ENCODE peak calls at places on chromosomes 11 and 22, in seven cellular contexts. F is D341Med; I is Calu3; Y is B cell; P is T-helper 9 cell; H is GM10248; K is stimulated activated CD4-positive, alpha-beta T cell treated with anti-CD3 and anti-CD28 coated beads, Interleukin-2, amount 100 ng/mL, for 48 hours. Z is an unnamed sample.

GRCh38 chr11:118873804-118874203 is 9.9 kb upstream of the CXCR5 start:
- DNase-seq in P (no peak), H (no peak), F (no peak), K (no peak), I (no peak), Y (no peak), Z (no peak)

GRCh38 chr11:46364791-46365190 is 16.7 kb upstream of the MDK start:
- DNase-seq in K (no peak), F (no peak), H (no peak), P (no peak), Y (no peak), I (no peak), Z (no peak)

GRCh38 chr11:34756591-34756990 is 135.7 kb downstream of the EHF start:
- DNase-seq in K (no peak), F (no peak), Y (no peak), H (no peak), I (no peak), P (no peak), Z (no peak)

GRCh38 chr11:45895553-45896259 is 10.3 kb downstream of the MAPK8IP1 start:
- DNase-seq in K (no peak), Y (no peak), H (no peak), F (no peak), I (no peak), P (no peak), Z (no peak)

GRCh38 chr22:21447694-21448402 is 19.3 kb upstream of the TMEM191C start:
- DNase-seq in I (no peak), H (no peak), K (no peak), P (no peak), F (no peak), Y (no peak), Z (no peak)

GRCh38 chr11:69654660-69655478 is 13.9 kb downstream of the CCND1 start:
- DNase-seq in H (no peak), Y (no peak), K (no peak), P (no peak), F (no peak), I (peak), Z (peak)

GRCh38 chr11:64880240-64881001 is 2.0 kb upstream of the EHD1 start:
- DNase-seq in K (no peak), F (no peak), P (no peak), I (no peak), H (no peak), Y (no peak), Z (no peak)

GRCh38 chr11:1639102-1639620 is 9.6 kb downstream of the KRTAP5-5 start:
- DNase-seq in I (no peak), P (no peak), Y (no peak), F (no peak), K (no peak), H (no peak), Z (peak)

GRCh38 chr22:36613958-36614357 is 85.0 kb upstream of the EIF3D start:
- DNase-seq in P (no peak), F (no peak), I (no peak), Y (no peak), H (no peak), K (no peak), Z (peak)

GRCh38 chr11:122656631-122657101 is 1.1 kb downstream of the UBASH3B start:
- DNase-seq in F (no peak), Y (peak), H (peak), I (peak), K (peak), P (peak), Z (peak)

GRCh38 chr11:12213920-12214319 is 103.5 kb downstream of the MICAL2 start:
- DNase-seq in P (no peak), I (no peak), K (no peak), F (no peak), H (no peak), Y (no peak), Z (peak)

GRCh38 chr11:795638-796564 is 2.2 kb downstream of the SLC25A22 start:
- DNase-seq in F (peak), Y (peak), P (peak), H (peak), I (peak), K (peak), Z (peak)

GRCh38 chr11:103608566-103608965 is 427.9 kb upstream of the DDI1 start:
- DNase-seq in K (no peak), Y (no peak), P (no peak), I (no peak), F (no peak), H (no peak), Z (peak)

GRCh38 chr11:86551693-86552092 is 120.7 kb downstream of the ME3 start:
- DNase-seq in I (peak), F (peak), P (no peak), Y (no peak), H (no peak), K (no peak), Z (no peak)

GRCh38 chr11:128629516-128630106 is 42.3 kb upstream of the ETS1 start:
- DNase-seq in Y (no peak), I (no peak), P (no peak), F (no peak), K (no peak), H (no peak), Z (no peak)

GRCh38 chr11:69207165-69207889 is 51.6 kb downstream of the SMIM38 start:
- DNase-seq in H (no peak), P (no peak), Y (no peak), I (no peak), K (no peak), F (no peak), Z (no peak)

GRCh38 chr11:125390949-125391348 is 105.1 kb downstream of the FEZ1 start:
- DNase-seq in P (no peak), H (no peak), Y (no peak), F (no peak), K (no peak), I (no peak), Z (peak)

GRCh38 chr11:116605543-116605942 is 167.2 kb downstream of the BUD13 start:
- DNase-seq in I (peak), Y (no peak), F (peak), P (no peak), H (peak), K (peak), Z (peak)

Z was measured in M059J.